ENCODE peak calls at places on chromosomes 11 and 22, in ten cellular contexts. V is nephron progenitor cell; W is psoas muscle; I is substantia nigra; P is esophagus squamous epithelium; N is natural killer cell; E is activated CD8-positive, alpha-beta memory T cell treated with anti-CD3 and anti-CD28 coated beads, Interleukin-2, amount 10 ng/mL, durations not matched to agents 7 days and 5 days; B is germinal center; Q is endodermal cell; Z is activated T-cell treated with anti-CD3 and anti-CD28 coated beads, Interleukin-2, amount 50 U/mL, for 4 hours. F is an unnamed sample.
A peak's percentile ranks its signal among the peaks of the same experiment; 100 is the strongest.

GRCh38 chr11:3174387-3174786 is 9.3 kb upstream of the OSBPL5 start:
- DNase-seq in V (no peak), W (no peak), I (no peak), P (no peak), N (no peak), E (no peak), B (no peak), Q (no peak), Z (no peak), F (no peak)

GRCh38 chr11:72770799-72771198 is 18.6 kb upstream of the ARAP1 start:
- DNase-seq in V (no peak), W (no peak), I (no peak), P (no peak), N (no peak), E (no peak), B (no peak), Q (no peak), Z (no peak), F (no peak)

GRCh38 chr22:47620391-47620790 is 857.9 kb downstream of the TBC1D22A start:
- DNase-seq in V (no peak), W (no peak), I (no peak), P (no peak), N (no peak), E (peak; percentile 9), B (no peak), Q (peak; percentile 17), Z (no peak), F (no peak)

GRCh38 chr11:109612481-109612880 is 190.5 kb downstream of the C11orf87 start:
- DNase-seq in V (no peak), W (no peak), I (no peak), P (no peak), N (no peak), E (no peak), B (no peak), Q (no peak), Z (no peak), F (no peak)

GRCh38 chr11:84793318-84793717 is 833.8 kb downstream of the DLG2 start:
- DNase-seq in V (no peak), W (no peak), I (no peak), P (no peak), N (no peak), E (no peak), B (no peak), Q (no peak), Z (no peak), F (no peak)

GRCh38 chr22:36505998-36506635 is 723 bp downstream of the FOXRED2 start:
- DNase-seq in V (no peak), W (no peak), I (no peak), P (no peak), N (no peak), E (no peak), B (no peak), Q (no peak), Z (no peak), F (no peak)

GRCh38 chr11:115081972-115082371 is 403.6 kb downstream of the NXPE2 start:
- DNase-seq in V (no peak), W (peak; percentile 27), I (no peak), P (no peak), N (no peak), E (no peak), B (no peak), Q (no peak), Z (no peak), F (no peak)

GRCh38 chr22:24466831-24467249 is 28.3 kb upstream of the UPB1 start:
- DNase-seq in V (no peak), W (no peak), I (no peak), P (no peak), N (no peak), E (no peak), B (no peak), Q (no peak), Z (no peak), F (peak; percentile 88)

GRCh38 chr11:19573666-19574065 is 139.0 kb upstream of the NAV2 start:
- DNase-seq in V (no peak), W (no peak), I (no peak), P (no peak), N (no peak), E (no peak), B (no peak), Q (no peak), Z (no peak), F (peak; percentile 62)

GRCh38 chr11:11538277-11538960 is 83.4 kb downstream of the GALNT18 start:
- DNase-seq in V (no peak), W (peak; percentile 32), I (no peak), P (no peak), N (no peak), E (no peak), B (no peak), Q (no peak), Z (no peak), F (no peak)

GRCh38 chr11:45646275-45646970 is 19.0 kb downstream of the CHST1 start:
- DNase-seq in V (no peak), W (no peak), I (no peak), P (no peak), N (no peak), E (peak; percentile 39), B (peak; percentile 52), Q (peak; percentile 58), Z (no peak), F (peak; percentile 27)

GRCh38 chr11:64581057-64581523 is 9.9 kb upstream of the SLC22A12 start:
- DNase-seq in V (no peak), W (no peak), I (no peak), P (no peak), N (no peak), E (no peak), B (no peak), Q (no peak), Z (no peak), F (no peak)

GRCh38 chr11:14300661-14301304 is 58.2 kb downstream of the RRAS2 start:
- DNase-seq in V (peak; percentile 38), W (peak; percentile 33), I (peak; percentile 7), P (no peak), N (peak; percentile 43), E (peak; percentile 70), B (peak; percentile 50), Q (peak; percentile 89), Z (peak; percentile 31), F (no peak)

GRCh38 chr22:49593509-49593908 is 234.2 kb downstream of the BRD1 start:
- DNase-seq in V (no peak), W (no peak), I (no peak), P (no peak), N (no peak), E (no peak), B (no peak), Q (no peak), Z (no peak), F (no peak)

GRCh38 chr11:88799749-88800500 is 265.9 kb downstream of the GRM5 start:
- DNase-seq in V (no peak), W (no peak), I (no peak), P (no peak), N (no peak), E (no peak), B (no peak), Q (no peak), Z (no peak), F (no peak)